ENCODE peak calls at places on chromosomes 5 and 9, in five cellular contexts. One of them, this sample, is unnamed.

GRCh38 chr5:172209714-172210113 is 15.7 kb downstream of the EFCAB9 start:
- DNase-seq in activated CD8-positive, alpha-beta T cell treated with anti-CD3 and anti-CD28 coated beads, Interleukin-2, amount 10 ng/mL, durations not matched to agents 7 days and 5 days: no peak
- DNase-seq in lower leg skin: no peak
- DNase-seq in Ammon's horn: no peak
- DNase-seq in bronchial epithelial cell: no peak
- DNase-seq in this sample: no peak

GRCh38 chr9:93815677-93816076 is 139.5 kb downstream of the BARX1 start:
- DNase-seq in activated CD8-positive, alpha-beta T cell treated with anti-CD3 and anti-CD28 coated beads, Interleukin-2, amount 10 ng/mL, durations not matched to agents 7 days and 5 days: no peak
- DNase-seq in lower leg skin: peak; percentile 64
- DNase-seq in Ammon's horn: no peak
- DNase-seq in bronchial epithelial cell: no peak
- DNase-seq in this sample: no peak

GRCh38 chr5:83374547-83374946 is 97.0 kb upstream of the VCAN start:
- DNase-seq in activated CD8-positive, alpha-beta T cell treated with anti-CD3 and anti-CD28 coated beads, Interleukin-2, amount 10 ng/mL, durations not matched to agents 7 days and 5 days: no peak
- DNase-seq in lower leg skin: peak; percentile 84
- DNase-seq in Ammon's horn: no peak
- DNase-seq in bronchial epithelial cell: no peak
- DNase-seq in this sample: no peak

GRCh38 chr5:43514471-43514815 is 505 bp downstream of the C5orf34 start:
- DNase-seq in activated CD8-positive, alpha-beta T cell treated with anti-CD3 and anti-CD28 coated beads, Interleukin-2, amount 10 ng/mL, durations not matched to agents 7 days and 5 days: no peak
- DNase-seq in lower leg skin: no peak
- DNase-seq in Ammon's horn: peak; percentile 19
- DNase-seq in bronchial epithelial cell: peak; percentile 91
- DNase-seq in this sample: no peak

GRCh38 chr9:33425128-33425533 is 22.3 kb downstream of the AQP3 start:
- DNase-seq in activated CD8-positive, alpha-beta T cell treated with anti-CD3 and anti-CD28 coated beads, Interleukin-2, amount 10 ng/mL, durations not matched to agents 7 days and 5 days: no peak
- DNase-seq in lower leg skin: no peak
- DNase-seq in Ammon's horn: no peak
- DNase-seq in bronchial epithelial cell: peak; percentile 79
- DNase-seq in this sample: peak; percentile 84

GRCh38 chr9:114382951-114383865 is 4.6 kb downstream of the AKNA start:
- DNase-seq in activated CD8-positive, alpha-beta T cell treated with anti-CD3 and anti-CD28 coated beads, Interleukin-2, amount 10 ng/mL, durations not matched to agents 7 days and 5 days: peak; percentile 67
- DNase-seq in lower leg skin: peak; percentile 85
- DNase-seq in Ammon's horn: no peak
- DNase-seq in bronchial epithelial cell: no peak
- DNase-seq in this sample: no peak

GRCh38 chr5:151093476-151093889 is 12.6 kb upstream of the TNIP1 start:
- DNase-seq in activated CD8-positive, alpha-beta T cell treated with anti-CD3 and anti-CD28 coated beads, Interleukin-2, amount 10 ng/mL, durations not matched to agents 7 days and 5 days: no peak
- DNase-seq in lower leg skin: no peak
- DNase-seq in Ammon's horn: peak; percentile 47
- DNase-seq in bronchial epithelial cell: peak; percentile 96
- DNase-seq in this sample: peak; percentile 12

GRCh38 chr5:74394543-74394923 is 246.0 kb downstream of the ENC1 start:
- DNase-seq in activated CD8-positive, alpha-beta T cell treated with anti-CD3 and anti-CD28 coated beads, Interleukin-2, amount 10 ng/mL, durations not matched to agents 7 days and 5 days: no peak
- DNase-seq in lower leg skin: no peak
- DNase-seq in Ammon's horn: no peak
- DNase-seq in bronchial epithelial cell: no peak
- DNase-seq in this sample: peak; percentile 49

GRCh38 chr9:98317134-98317857 is 61.8 kb upstream of the TBC1D2 start:
- DNase-seq in activated CD8-positive, alpha-beta T cell treated with anti-CD3 and anti-CD28 coated beads, Interleukin-2, amount 10 ng/mL, durations not matched to agents 7 days and 5 days: no peak
- DNase-seq in lower leg skin: peak; percentile 60
- DNase-seq in Ammon's horn: no peak
- DNase-seq in bronchial epithelial cell: peak; percentile 69
- DNase-seq in this sample: no peak

GRCh38 chr5:143542798-143543144 is 139.3 kb upstream of the NR3C1 start:
- DNase-seq in activated CD8-positive, alpha-beta T cell treated with anti-CD3 and anti-CD28 coated beads, Interleukin-2, amount 10 ng/mL, durations not matched to agents 7 days and 5 days: no peak
- DNase-seq in lower leg skin: no peak
- DNase-seq in Ammon's horn: no peak
- DNase-seq in bronchial epithelial cell: no peak
- DNase-seq in this sample: no peak

GRCh38 chr9:79154806-79155205 is 417.0 kb upstream of the TLE4 start:
- DNase-seq in activated CD8-positive, alpha-beta T cell treated with anti-CD3 and anti-CD28 coated beads, Interleukin-2, amount 10 ng/mL, durations not matched to agents 7 days and 5 days: no peak
- DNase-seq in lower leg skin: no peak
- DNase-seq in Ammon's horn: no peak
- DNase-seq in bronchial epithelial cell: no peak
- DNase-seq in this sample: no peak

GRCh38 chr9:119375892-119376291 is 6.7 kb upstream of the BRINP1 start:
- DNase-seq in activated CD8-positive, alpha-beta T cell treated with anti-CD3 and anti-CD28 coated beads, Interleukin-2, amount 10 ng/mL, durations not matched to agents 7 days and 5 days: no peak
- DNase-seq in lower leg skin: no peak
- DNase-seq in Ammon's horn: no peak
- DNase-seq in bronchial epithelial cell: peak; percentile 3
- DNase-seq in this sample: peak; percentile 59

GRCh38 chr9:120394058-120394669 is 185.8 kb downstream of the CDK5RAP2 start:
- DNase-seq in activated CD8-positive, alpha-beta T cell treated with anti-CD3 and anti-CD28 coated beads, Interleukin-2, amount 10 ng/mL, durations not matched to agents 7 days and 5 days: peak; percentile 78
- DNase-seq in lower leg skin: peak; percentile 8
- DNase-seq in Ammon's horn: no peak
- DNase-seq in bronchial epithelial cell: peak; percentile 85
- DNase-seq in this sample: no peak

GRCh38 chr5:10789726-10790125 is 28.7 kb upstream of the DAP start:
- DNase-seq in activated CD8-positive, alpha-beta T cell treated with anti-CD3 and anti-CD28 coated beads, Interleukin-2, amount 10 ng/mL, durations not matched to agents 7 days and 5 days: no peak
- DNase-seq in lower leg skin: no peak
- DNase-seq in Ammon's horn: no peak
- DNase-seq in bronchial epithelial cell: no peak
- DNase-seq in this sample: no peak

GRCh38 chr5:96433066-96433447 is at the start of gene PCSK1:
- DNase-seq in activated CD8-positive, alpha-beta T cell treated with anti-CD3 and anti-CD28 coated beads, Interleukin-2, amount 10 ng/mL, durations not matched to agents 7 days and 5 days: no peak
- DNase-seq in lower leg skin: no peak
- DNase-seq in Ammon's horn: peak; percentile 37
- DNase-seq in bronchial epithelial cell: no peak
- DNase-seq in this sample: no peak

GRCh38 chr9:137318976-137319375 is 16.9 kb upstream of the NRARP start:
- DNase-seq in activated CD8-positive, alpha-beta T cell treated with anti-CD3 and anti-CD28 coated beads, Interleukin-2, amount 10 ng/mL, durations not matched to agents 7 days and 5 days: no peak
- DNase-seq in lower leg skin: peak; percentile 87
- DNase-seq in Ammon's horn: peak; percentile 62
- DNase-seq in bronchial epithelial cell: no peak
- DNase-seq in this sample: peak; percentile 39

GRCh38 chr9:70413427-70413797 is 1.0 kb downstream of the KLF9 start:
- DNase-seq in activated CD8-positive, alpha-beta T cell treated with anti-CD3 and anti-CD28 coated beads, Interleukin-2, amount 10 ng/mL, durations not matched to agents 7 days and 5 days: no peak
- DNase-seq in lower leg skin: no peak
- DNase-seq in Ammon's horn: peak; percentile 62
- DNase-seq in bronchial epithelial cell: no peak
- DNase-seq in this sample: no peak

GRCh38 chr9:3012843-3013242 is 168.9 kb upstream of the PUM3 start:
- DNase-seq in activated CD8-positive, alpha-beta T cell treated with anti-CD3 and anti-CD28 coated beads, Interleukin-2, amount 10 ng/mL, durations not matched to agents 7 days and 5 days: no peak
- DNase-seq in lower leg skin: no peak
- DNase-seq in Ammon's horn: no peak
- DNase-seq in bronchial epithelial cell: no peak
- DNase-seq in this sample: no peak

GRCh38 chr9:1771094-1771493 is 244.1 kb upstream of the SMARCA2 start:
- DNase-seq in activated CD8-positive, alpha-beta T cell treated with anti-CD3 and anti-CD28 coated beads, Interleukin-2, amount 10 ng/mL, durations not matched to agents 7 days and 5 days: no peak
- DNase-seq in lower leg skin: no peak
- DNase-seq in Ammon's horn: no peak
- DNase-seq in bronchial epithelial cell: peak; percentile 34
- DNase-seq in this sample: no peak

GRCh38 chr5:95440825-95441224 is 49.7 kb downstream of the FAM81B start:
- DNase-seq in activated CD8-positive, alpha-beta T cell treated with anti-CD3 and anti-CD28 coated beads, Interleukin-2, amount 10 ng/mL, durations not matched to agents 7 days and 5 days: no peak
- DNase-seq in lower leg skin: no peak
- DNase-seq in Ammon's horn: no peak
- DNase-seq in bronchial epithelial cell: peak; percentile 25
- DNase-seq in this sample: no peak

GRCh38 chr5:131328536-131329186 is 64.8 kb downstream of the CDC42SE2 start:
- DNase-seq in activated CD8-positive, alpha-beta T cell treated with anti-CD3 and anti-CD28 coated beads, Interleukin-2, amount 10 ng/mL, durations not matched to agents 7 days and 5 days: no peak
- DNase-seq in lower leg skin: no peak
- DNase-seq in Ammon's horn: no peak
- DNase-seq in bronchial epithelial cell: peak; percentile 88
- DNase-seq in this sample: peak; percentile 37

GRCh38 chr9:4986291-4986690 is 1.2 kb downstream of the JAK2 start:
- DNase-seq in activated CD8-positive, alpha-beta T cell treated with anti-CD3 and anti-CD28 coated beads, Interleukin-2, amount 10 ng/mL, durations not matched to agents 7 days and 5 days: no peak
- DNase-seq in lower leg skin: no peak
- DNase-seq in Ammon's horn: no peak
- DNase-seq in bronchial epithelial cell: no peak
- DNase-seq in this sample: no peak

GRCh38 chr5:146902471-146902870 is 23.9 kb upstream of the PPP2R2B start:
- DNase-seq in activated CD8-positive, alpha-beta T cell treated with anti-CD3 and anti-CD28 coated beads, Interleukin-2, amount 10 ng/mL, durations not matched to agents 7 days and 5 days: no peak
- DNase-seq in lower leg skin: no peak
- DNase-seq in Ammon's horn: no peak
- DNase-seq in bronchial epithelial cell: no peak
- DNase-seq in this sample: no peak

GRCh38 chr9:129145316-129145715 is 32.7 kb downstream of the IER5L start:
- DNase-seq in activated CD8-positive, alpha-beta T cell treated with anti-CD3 and anti-CD28 coated beads, Interleukin-2, amount 10 ng/mL, durations not matched to agents 7 days and 5 days: no peak
- DNase-seq in lower leg skin: no peak
- DNase-seq in Ammon's horn: no peak
- DNase-seq in bronchial epithelial cell: no peak
- DNase-seq in this sample: no peak

GRCh38 chr5:151156732-151157402 is 712 bp downstream of the ANXA6 start:
- DNase-seq in activated CD8-positive, alpha-beta T cell treated with anti-CD3 and anti-CD28 coated beads, Interleukin-2, amount 10 ng/mL, durations not matched to agents 7 days and 5 days: peak; percentile 65
- DNase-seq in lower leg skin: no peak
- DNase-seq in Ammon's horn: no peak
- DNase-seq in bronchial epithelial cell: no peak
- DNase-seq in this sample: no peak

GRCh38 chr5:6900247-6900646 is 187.0 kb downstream of the TENT4A start:
- DNase-seq in activated CD8-positive, alpha-beta T cell treated with anti-CD3 and anti-CD28 coated beads, Interleukin-2, amount 10 ng/mL, durations not matched to agents 7 days and 5 days: no peak
- DNase-seq in lower leg skin: no peak
- DNase-seq in Ammon's horn: no peak
- DNase-seq in bronchial epithelial cell: no peak
- DNase-seq in this sample: no peak

GRCh38 chr9:131100445-131100844 is 4.1 kb downstream of the AIF1L start:
- DNase-seq in activated CD8-positive, alpha-beta T cell treated with anti-CD3 and anti-CD28 coated beads, Interleukin-2, amount 10 ng/mL, durations not matched to agents 7 days and 5 days: no peak
- DNase-seq in lower leg skin: no peak
- DNase-seq in Ammon's horn: no peak
- DNase-seq in bronchial epithelial cell: no peak
- DNase-seq in this sample: no peak

GRCh38 chr9:74639112-74639511 is 142.0 kb downstream of the RORB start:
- DNase-seq in activated CD8-positive, alpha-beta T cell treated with anti-CD3 and anti-CD28 coated beads, Interleukin-2, amount 10 ng/mL, durations not matched to agents 7 days and 5 days: no peak
- DNase-seq in lower leg skin: no peak
- DNase-seq in Ammon's horn: no peak
- DNase-seq in bronchial epithelial cell: no peak
- DNase-seq in this sample: no peak

GRCh38 chr5:130520211-130520610 is 615.9 kb downstream of the CHSY3 start:
- DNase-seq in activated CD8-positive, alpha-beta T cell treated with anti-CD3 and anti-CD28 coated beads, Interleukin-2, amount 10 ng/mL, durations not matched to agents 7 days and 5 days: no peak
- DNase-seq in lower leg skin: no peak
- DNase-seq in Ammon's horn: no peak
- DNase-seq in bronchial epithelial cell: peak; percentile 86
- DNase-seq in this sample: no peak

GRCh38 chr9:111131219-111131618 is 92.9 kb upstream of the LPAR1 start:
- DNase-seq in activated CD8-positive, alpha-beta T cell treated with anti-CD3 and anti-CD28 coated beads, Interleukin-2, amount 10 ng/mL, durations not matched to agents 7 days and 5 days: no peak
- DNase-seq in lower leg skin: no peak
- DNase-seq in Ammon's horn: no peak
- DNase-seq in bronchial epithelial cell: no peak
- DNase-seq in this sample: no peak

GRCh38 chr5:179438041-179438441 is 92.8 kb upstream of the ADAMTS2 start:
- DNase-seq in activated CD8-positive, alpha-beta T cell treated with anti-CD3 and anti-CD28 coated beads, Interleukin-2, amount 10 ng/mL, durations not matched to agents 7 days and 5 days: no peak
- DNase-seq in lower leg skin: no peak
- DNase-seq in Ammon's horn: no peak
- DNase-seq in bronchial epithelial cell: no peak
- DNase-seq in this sample: no peak

GRCh38 chr9:115944166-115944948 is 209.2 kb upstream of the PAPPA start:
- DNase-seq in activated CD8-positive, alpha-beta T cell treated with anti-CD3 and anti-CD28 coated beads, Interleukin-2, amount 10 ng/mL, durations not matched to agents 7 days and 5 days: no peak
- DNase-seq in lower leg skin: peak; percentile 94
- DNase-seq in Ammon's horn: peak; percentile 8
- DNase-seq in bronchial epithelial cell: peak; percentile 97
- DNase-seq in this sample: no peak

GRCh38 chr5:14397717-14398116 is 183.9 kb upstream of the OTULINL start:
- DNase-seq in activated CD8-positive, alpha-beta T cell treated with anti-CD3 and anti-CD28 coated beads, Interleukin-2, amount 10 ng/mL, durations not matched to agents 7 days and 5 days: no peak
- DNase-seq in lower leg skin: no peak
- DNase-seq in Ammon's horn: no peak
- DNase-seq in bronchial epithelial cell: peak; percentile 61
- DNase-seq in this sample: no peak

GRCh38 chr5:135887881-135888614 is 7.6 kb downstream of the IL9 start:
- DNase-seq in activated CD8-positive, alpha-beta T cell treated with anti-CD3 and anti-CD28 coated beads, Interleukin-2, amount 10 ng/mL, durations not matched to agents 7 days and 5 days: no peak
- DNase-seq in lower leg skin: no peak
- DNase-seq in Ammon's horn: no peak
- DNase-seq in bronchial epithelial cell: no peak
- DNase-seq in this sample: no peak

GRCh38 chr5:23053846-23054245 is 200.7 kb upstream of the CDH12 start:
- DNase-seq in activated CD8-positive, alpha-beta T cell treated with anti-CD3 and anti-CD28 coated beads, Interleukin-2, amount 10 ng/mL, durations not matched to agents 7 days and 5 days: no peak
- DNase-seq in lower leg skin: no peak
- DNase-seq in Ammon's horn: no peak
- DNase-seq in bronchial epithelial cell: no peak
- DNase-seq in this sample: no peak

GRCh38 chr5:12204761-12205160 is 300.5 kb upstream of the CTNND2 start:
- DNase-seq in activated CD8-positive, alpha-beta T cell treated with anti-CD3 and anti-CD28 coated beads, Interleukin-2, amount 10 ng/mL, durations not matched to agents 7 days and 5 days: no peak
- DNase-seq in lower leg skin: no peak
- DNase-seq in Ammon's horn: no peak
- DNase-seq in bronchial epithelial cell: no peak
- DNase-seq in this sample: no peak

GRCh38 chr5:39283231-39283818 is 64.0 kb upstream of the FYB1 start:
- DNase-seq in activated CD8-positive, alpha-beta T cell treated with anti-CD3 and anti-CD28 coated beads, Interleukin-2, amount 10 ng/mL, durations not matched to agents 7 days and 5 days: peak; percentile 81
- DNase-seq in lower leg skin: no peak
- DNase-seq in Ammon's horn: peak; percentile 86
- DNase-seq in bronchial epithelial cell: peak; percentile 75
- DNase-seq in this sample: peak; percentile 75